ENCODE peak calls at places on chromosome 2, in five cellular contexts. M is heart left ventricle, G is thyroid gland, C is IMR-90, R is spleen. B is an unnamed sample.

GRCh38 chr2:138421971-138422335 is 79.6 kb upstream of the SPOPL start:
- DNase-seq in C (peak; percentile 76), G (peak; percentile 3), M (no peak), R (no peak), B (no peak)

GRCh38 chr2:9286553-9287399 is 80.2 kb downstream of the ASAP2 start:
- DNase-seq in G (no peak), R (no peak), C (peak; percentile 21), M (no peak), B (no peak)

GRCh38 chr2:210480079-210480478 is 3.5 kb upstream of the LANCL1 start:
- DNase-seq in G (no peak), C (no peak), M (no peak), R (no peak), B (no peak)

GRCh38 chr2:224263571-224264043 is 138.3 kb downstream of the FAM124B start:
- DNase-seq in G (no peak), C (peak; percentile 63), M (no peak), R (no peak), B (no peak)

GRCh38 chr2:43114210-43114609 is 112.2 kb downstream of the ZFP36L2 start:
- DNase-seq in R (no peak), M (no peak), C (peak; percentile 35), G (no peak), B (no peak)

GRCh38 chr2:6992821-6993228 is 75.6 kb downstream of the RNF144A start:
- DNase-seq in M (no peak), R (no peak), G (no peak), C (no peak), B (no peak)

GRCh38 chr2:79630972-79631551 is 118.2 kb downstream of the CTNNA2 start:
- DNase-seq in C (no peak), M (no peak), R (no peak), G (no peak), B (no peak)

GRCh38 chr2:158904126-158904525 is 64.3 kb upstream of the TANC1 start:
- DNase-seq in G (no peak), R (no peak), M (no peak), C (no peak), B (no peak)

GRCh38 chr2:38505779-38506178 is 96.9 kb downstream of the HNRNPLL start:
- DNase-seq in M (peak; percentile 68), G (peak; percentile 54), C (peak; percentile 87), R (no peak), B (peak; percentile 44)

GRCh38 chr2:130755234-130756040 is at the start of gene AMER3:
- DNase-seq in G (peak; percentile 35), R (peak; percentile 69), C (no peak), M (no peak), B (no peak)
- H3K27ac ChIP-seq in G (no peak within 1 kb of the TSS), R (no peak within 1 kb of the TSS), C (no peak within 1 kb of the TSS), M (no peak within 1 kb of the TSS), B (no peak within 1 kb of the TSS)

DNA sequence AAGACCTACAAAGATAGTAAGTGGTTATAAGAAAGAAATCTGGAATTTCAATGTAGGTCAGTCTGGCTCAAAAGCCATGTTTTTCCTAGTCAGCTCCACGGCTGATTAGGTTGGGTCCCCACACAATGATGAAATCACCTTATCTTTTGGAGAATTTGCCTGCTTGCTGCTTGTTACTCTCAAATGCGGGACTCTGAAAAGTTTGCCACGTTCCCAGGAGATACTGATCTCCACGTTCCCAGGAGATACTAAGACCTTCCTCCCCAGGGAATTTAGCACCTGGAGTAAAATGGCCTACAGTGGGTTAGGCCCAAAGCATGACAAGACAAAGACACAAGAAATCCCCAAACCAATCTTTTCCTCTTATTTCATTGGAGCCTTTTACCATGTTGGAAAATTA is 449.6 kb downstream of the TNS1 start:
- DNase-seq in G (no peak), C (no peak), M (no peak), R (no peak), B (no peak)
- TF ChIP-seq POLR2A in G (no peak), C (no peak), M (no peak), R (no peak), B (no peak)

DNA sequence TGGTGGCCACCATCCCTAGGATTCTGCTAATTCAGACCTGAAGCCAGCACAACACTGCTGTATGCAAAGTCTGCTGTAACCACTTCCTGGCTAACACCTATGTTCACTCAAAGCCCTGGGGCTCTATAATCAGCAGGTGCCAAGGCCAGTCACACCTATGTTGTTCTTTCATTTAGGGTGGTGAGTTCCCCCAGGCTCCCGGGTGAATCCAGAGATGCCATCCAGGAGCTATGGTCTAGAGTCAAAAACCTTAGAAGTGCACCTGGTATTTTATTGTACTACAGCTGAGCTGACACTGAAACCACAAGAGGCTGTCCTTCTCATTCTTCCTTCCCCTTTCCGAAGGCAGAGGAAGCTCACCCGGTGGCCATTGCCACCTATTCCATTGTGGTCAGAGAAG is 46.2 kb upstream of the CCDC141 start:
- DNase-seq in R (no peak), G (no peak), C (no peak), M (no peak), B (peak; percentile 9)
- TF ChIP-seq CTCF in R (no peak), G (no peak), C (no peak), M (no peak), B (no peak)

DNA sequence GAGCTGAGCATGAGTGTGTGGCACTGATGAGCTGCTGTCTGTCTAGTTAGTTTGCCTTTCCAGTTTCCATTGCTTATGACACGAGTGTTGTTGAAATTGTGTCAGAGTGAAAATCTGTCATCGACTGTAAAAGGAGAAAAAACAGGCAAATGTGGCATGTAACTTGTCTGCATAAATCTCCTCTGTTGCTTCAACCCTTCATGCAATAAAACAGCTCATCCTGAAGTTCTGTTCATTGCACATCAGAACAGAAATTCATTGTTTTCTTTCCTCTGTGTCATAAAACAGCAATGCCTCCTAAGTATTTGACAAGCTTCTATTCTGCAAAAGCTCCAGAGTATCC is 432.1 kb downstream of the MEIS1 start:
- DNase-seq in C (no peak), M (no peak), G (no peak), R (no peak), B (no peak)
- H3K27ac ChIP-seq in C (peak overlapping the region; percentile 12), M (no peak overlapping the region), G (no peak overlapping the region), R (no peak overlapping the region), B (no peak overlapping the region)

GRCh38 chr2:27441226-27441926 is 805 bp upstream of the KRTCAP3 start:
- DNase-seq in C (no peak), M (no peak), R (no peak), G (no peak), B (no peak)

GRCh38 chr2:27442282-27442980 is at the start of gene KRTCAP3:
- DNase-seq in G (peak; percentile 85), R (peak; percentile 88), M (no peak), C (no peak), B (peak; percentile 84)

GRCh38 chr2:27441958-27442281 is 261 bp upstream of the KRTCAP3 start:
- DNase-seq in M (no peak), C (no peak), G (no peak), R (no peak), B (no peak)

GRCh38 chr2:27445155-27445554 is 3.0 kb downstream of the KRTCAP3 start:
- DNase-seq in M (no peak), C (no peak), R (no peak), G (no peak), B (no peak)

DNA sequence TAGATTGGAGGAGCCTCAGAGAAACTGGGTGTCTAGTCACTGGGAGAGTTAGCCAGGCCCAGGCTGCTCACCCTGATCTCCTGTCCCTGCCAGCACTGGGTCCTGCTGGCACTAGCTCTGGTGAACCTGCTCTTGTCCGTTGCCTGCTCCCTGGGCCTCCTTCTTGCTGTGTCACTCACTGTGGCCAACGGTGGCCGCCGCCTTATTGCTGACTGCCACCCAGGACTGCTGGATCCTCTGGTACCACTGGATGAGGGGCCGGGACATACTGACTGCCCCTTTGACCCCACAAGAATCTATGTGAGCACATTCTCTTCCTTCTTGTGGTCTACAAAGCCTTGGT is 771 bp downstream of the KRTCAP3 start:
- DNase-seq in G (peak; percentile 10), R (no peak), C (no peak), M (no peak), B (peak; percentile 33)
- TF ChIP-seq POLR2A in G (no peak), R (no peak), C (no peak), M (no peak), B (no peak)

GRCh38 chr2:625415-626135 is 51.6 kb downstream of the TMEM18 start:
- DNase-seq in C (no peak), M (no peak), G (peak; percentile 34), R (no peak), B (no peak)
- TF ChIP-seq CTCF in C (no peak), M (no peak), G (no peak), R (no peak), B (no peak)

GRCh38 chr2:18934886-18935285 is 345.5 kb upstream of the NT5C1B start:
- DNase-seq in C (peak; percentile 17), M (no peak), R (no peak), G (no peak), B (no peak)

DNA sequence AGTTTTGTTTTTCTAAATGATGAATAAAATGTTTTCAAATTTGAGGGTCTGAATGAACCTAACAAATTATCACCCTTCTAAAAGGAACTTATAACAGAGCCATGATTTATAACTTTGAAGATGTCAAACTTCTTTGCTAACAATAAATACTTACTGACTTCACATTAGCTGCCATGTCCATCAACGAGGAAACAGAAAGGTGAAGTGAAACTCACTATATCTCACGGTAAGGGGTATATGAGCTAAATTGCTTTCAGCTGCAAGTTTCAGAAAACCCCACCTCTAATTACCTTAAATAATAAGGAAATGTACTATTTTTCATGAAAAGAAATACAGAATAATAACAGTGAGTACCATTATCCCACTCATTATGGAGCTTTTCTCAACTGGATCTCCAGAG is 350.8 kb upstream of the NT5C1B start:
- DNase-seq in M (no peak), C (no peak), G (no peak), R (no peak), B (no peak)
- H3K27ac ChIP-seq in M (no peak overlapping the region), C (no peak overlapping the region), G (no peak overlapping the region), R (no peak overlapping the region), B (no peak overlapping the region)